ENCODE peak calls at places on chromosome 17, in four cellular contexts. I, H, J and F are unnamed samples.

GRCh38 chr17:67105213-67105612 is 60.9 kb downstream of the CACNG1 start:
- DNase-seq in H (no peak), I (no peak), J (no peak), F (no peak)

GRCh38 chr17:40224707-40225092 is 5.6 kb downstream of the WIPF2 start:
- DNase-seq in I (no peak), J (no peak), H (no peak), F (no peak)

GRCh38 chr17:29579866-29580771 is 9.3 kb downstream of the GIT1 start:
- DNase-seq in I (peak), H (peak), J (peak), F (peak)

GRCh38 chr17:68711858-68712257 is 110.7 kb upstream of the FAM20A start:
- DNase-seq in J (no peak), H (no peak), I (no peak), F (no peak)

GRCh38 chr17:60139438-60140285 is 10.1 kb upstream of the CA4 start:
- DNase-seq in J (peak), H (no peak), I (peak), F (peak)

GRCh38 chr17:9538626-9539025 is 37.0 kb downstream of the STX8 start:
- DNase-seq in J (no peak), I (no peak), H (no peak), F (no peak)

GRCh38 chr17:29131814-29132682 is 48.1 kb downstream of the MYO18A start:
- DNase-seq in H (no peak), I (no peak), J (no peak), F (no peak)

GRCh38 chr17:32007463-32008298 is 498 bp downstream of the LRRC37B start:
- DNase-seq in H (peak), J (peak), I (no peak), F (peak)

GRCh38 chr17:17907469-17907868 is 64.7 kb downstream of the TOM1L2 start:
- DNase-seq in H (no peak), J (no peak), I (no peak), F (no peak)

GRCh38 chr17:77546772-77547201 is 406.0 kb downstream of the SEC14L1 start:
- DNase-seq in J (no peak), H (no peak), I (no peak), F (no peak)

GRCh38 chr17:38996660-38997337 is 29.6 kb upstream of the FBXO47 start:
- DNase-seq in H (no peak), J (no peak), I (no peak), F (no peak)

GRCh38 chr17:16444258-16444886 is 29.0 kb downstream of the TRPV2 start:
- DNase-seq in I (no peak), J (no peak), H (no peak), F (peak)

GRCh38 chr17:1186214-1186820 is 6.5 kb upstream of the ABR start:
- DNase-seq in I (no peak), J (no peak), H (no peak), F (no peak)

GRCh38 chr17:57860414-57860999 is 10.7 kb upstream of the MRPS23 start:
- DNase-seq in I (no peak), H (no peak), J (no peak), F (no peak)

GRCh38 chr17:47280072-47280811 is 26.6 kb downstream of the ITGB3 start:
- DNase-seq in H (no peak), J (no peak), I (no peak), F (peak)

GRCh38 chr17:43410557-43411368 is 12.0 kb downstream of the ARL4D start:
- DNase-seq in H (no peak), I (no peak), J (no peak), F (no peak)

GRCh38 chr17:48998557-48999440 is 1.6 kb downstream of the IGF2BP1 start:
- DNase-seq in H (no peak), I (no peak), J (no peak), F (no peak)

GRCh38 chr17:40362696-40363479 is 1.6 kb downstream of the GJD3 start:
- DNase-seq in H (peak), I (no peak), J (peak), F (peak)

GRCh38 chr17:3049705-3050295 is 13.6 kb downstream of the OR1D5 start:
- DNase-seq in I (no peak), H (no peak), J (no peak), F (no peak)

GRCh38 chr17:82895087-82895486 is 55.3 kb upstream of the ZNF750 start:
- DNase-seq in H (no peak), J (no peak), I (no peak), F (no peak)

GRCh38 chr17:48100591-48101011 is 677 bp downstream of the CBX1 start:
- DNase-seq in H (peak), I (peak), J (peak), F (peak)

GRCh38 chr17:67136191-67137025 is 92.1 kb downstream of the CACNG1 start:
- DNase-seq in H (no peak), J (no peak), I (no peak), F (no peak)

GRCh38 chr17:77863814-77864161 is 94.7 kb upstream of the TNRC6C start:
- DNase-seq in I (no peak), H (no peak), J (peak), F (no peak)

GRCh38 chr17:75506134-75506533 is 9.2 kb downstream of the CASKIN2 start:
- DNase-seq in J (no peak), H (no peak), I (no peak), F (no peak)

GRCh38 chr17:81039854-81040758 is 5.2 kb downstream of the BAIAP2 start:
- DNase-seq in J (no peak), H (peak), I (no peak), F (no peak)

GRCh38 chr17:78725448-78726021 is 56.5 kb downstream of the CYTH1 start:
- DNase-seq in J (no peak), H (no peak), I (no peak), F (no peak)

GRCh38 chr17:7403043-7403901 is 625 bp downstream of the TMEM256 start:
- DNase-seq in J (no peak), I (no peak), H (no peak), F (peak)

GRCh38 chr17:48645639-48646182 is 19.6 kb upstream of the HOXB9 start:
- DNase-seq in I (no peak), J (no peak), H (no peak), F (no peak)

GRCh38 chr17:51035436-51035835 is 85.2 kb downstream of the SPAG9 start:
- DNase-seq in J (no peak), H (no peak), I (no peak), F (peak)

GRCh38 chr17:78890111-78890897 is 12.7 kb downstream of the CEP295NL start:
- DNase-seq in J (no peak), I (no peak), H (no peak), F (peak)

GRCh38 chr17:6591599-6592158 is 35.3 kb upstream of the PITPNM3 start:
- DNase-seq in H (peak), I (no peak), J (no peak), F (peak)

GRCh38 chr17:17180741-17181525 is 25.2 kb downstream of the PLD6 start:
- DNase-seq in J (no peak), I (no peak), H (no peak), F (no peak)

GRCh38 chr17:17493249-17493985 is 2.8 kb downstream of the RASD1 start:
- DNase-seq in I (no peak), J (no peak), H (no peak), F (peak)